ENCODE peak calls at places on chromosomes 3 and 15, in eight cellular contexts. O, H, R, Y, L, V, T and D are unnamed samples.

GRCh38 chr3:25532763-25533162 is 104.7 kb downstream of the RARB start:
- DNase-seq in O (peak; percentile 19), H (peak; percentile 54), R (peak; percentile 81), Y (peak; percentile 57), L (peak; percentile 14), V (no peak), T (peak; percentile 17), D (peak; percentile 21)

GRCh38 chr3:129118745-129119144 is 2.9 kb downstream of the RAB43 start:
- DNase-seq in O (no peak), H (no peak), R (no peak), Y (no peak), L (no peak), V (no peak), T (no peak), D (no peak)

GRCh38 chr3:66723231-66723630 is 222.4 kb upstream of the LRIG1 start:
- DNase-seq in O (no peak), H (peak; percentile 38), R (no peak), Y (peak; percentile 4), L (peak; percentile 3), V (no peak), T (no peak), D (peak; percentile 56)

GRCh38 chr3:29286841-29287240 is 6.0 kb downstream of the RBMS3 start:
- DNase-seq in O (no peak), H (peak; percentile 70), R (no peak), Y (no peak), L (peak; percentile 57), V (no peak), T (no peak), D (peak; percentile 80)

GRCh38 chr3:155712008-155712407 is 32.9 kb downstream of the PLCH1 start:
- DNase-seq in O (no peak), H (peak; percentile 69), R (no peak), Y (no peak), L (no peak), V (no peak), T (no peak), D (peak; percentile 17)

GRCh38 chr15:51726302-51727073 is 11.0 kb downstream of the LYSMD2 start:
- DNase-seq in O (no peak), H (peak; percentile 91), R (peak; percentile 93), Y (peak; percentile 93), L (peak; percentile 81), V (peak; percentile 66), T (no peak), D (peak; percentile 86)

GRCh38 chr15:74432968-74433591 is 678 bp downstream of the SEMA7A start:
- DNase-seq in O (no peak), H (no peak), R (no peak), Y (no peak), L (no peak), V (peak; percentile 49), T (no peak), D (peak; percentile 37)

GRCh38 chr3:59925946-59926345 is 876.1 kb upstream of the CFAP20DC start:
- DNase-seq in O (no peak), H (no peak), R (no peak), Y (no peak), L (no peak), V (no peak), T (no peak), D (no peak)

GRCh38 chr3:98573231-98573728 is 20.1 kb downstream of the CPOX start:
- DNase-seq in O (no peak), H (peak; percentile 55), R (no peak), Y (no peak), L (peak; percentile 54), V (peak; percentile 20), T (no peak), D (peak; percentile 38)

GRCh38 chr15:44427756-44428724 is 611 bp downstream of the CTDSPL2 start:
- DNase-seq in O (no peak), H (peak; percentile 76), R (no peak), Y (no peak), L (peak; percentile 71), V (peak; percentile 86), T (no peak), D (no peak)

GRCh38 chr15:44426975-44427755 is at the start of gene CTDSPL2:
- DNase-seq in O (peak; percentile 99), H (peak; percentile 99), R (peak; percentile 99), Y (peak; percentile 96), L (peak; percentile 99), V (peak; percentile 99), T (peak; percentile 97), D (peak; percentile 99)
- TF ChIP-seq CTCF in O (peak; percentile 12), H (no peak), R (peak; percentile 61), Y (peak; percentile 54), L (peak; percentile 7), V (peak; percentile 33), T (no peak), D (peak; percentile 39)

GRCh38 chr3:152398495-152398894 is 129.8 kb downstream of the MBNL1 start:
- DNase-seq in O (no peak), H (no peak), R (no peak), Y (no peak), L (no peak), V (peak; percentile 9), T (no peak), D (peak; percentile 28)
- H3K4me3 ChIP-seq in O (no peak overlapping the region), H (no peak overlapping the region), R (no peak overlapping the region), Y (no peak overlapping the region), L (no peak overlapping the region), V (no peak overlapping the region), T (no peak overlapping the region), D (no peak overlapping the region)

DNA sequence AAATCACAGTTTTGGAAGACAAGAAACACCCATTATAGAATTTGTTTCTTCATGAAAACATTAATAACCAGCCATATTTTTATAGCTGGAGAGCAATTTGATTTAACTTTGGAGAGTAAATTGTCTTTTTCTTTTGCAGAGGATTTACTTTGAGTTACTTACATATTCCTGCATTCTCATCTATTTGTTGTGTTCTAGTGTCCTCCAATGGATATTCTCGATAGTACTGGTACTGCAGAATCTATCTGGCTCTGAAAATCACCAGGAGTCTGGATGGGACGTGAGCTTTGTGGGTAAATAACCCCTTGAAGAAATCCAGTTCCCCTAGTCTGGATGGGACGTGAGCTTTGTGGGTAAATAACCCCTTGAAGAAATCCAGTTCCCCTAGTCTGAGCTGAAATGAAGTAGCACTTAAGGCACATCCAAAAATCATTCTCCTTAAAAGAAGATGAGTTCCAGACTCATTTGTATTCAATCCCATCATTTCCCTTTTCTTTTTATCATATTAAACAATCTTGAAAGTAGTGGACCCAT is 294.1 kb upstream of the UBE2E2 start:
- DNase-seq in O (no peak), H (no peak), R (no peak), Y (no peak), L (no peak), V (no peak), T (no peak), D (no peak)
- TF ChIP-seq CTCF in O (no peak), H (no peak), R (peak; percentile 55), Y (no peak), L (no peak), V (peak; percentile 42), T (no peak), D (no peak)

GRCh38 chr3:108293858-108294257 is 2.5 kb upstream of the HHLA2 start:
- DNase-seq in O (no peak), H (no peak), R (no peak), Y (no peak), L (no peak), V (no peak), T (peak; percentile 59), D (no peak)
- H3K4me3 ChIP-seq in O (no peak overlapping the region), H (no peak overlapping the region), R (no peak overlapping the region), Y (no peak overlapping the region), L (no peak overlapping the region), V (no peak overlapping the region), T (no peak overlapping the region), D (no peak overlapping the region)